ENCODE peak calls at places on chromosomes 12 and 14, in nine cellular contexts. Z, T, V, L, G, O, W, U and Q are unnamed samples.

GRCh38 chr14:58141893-58142292 is 10.1 kb downstream of the ARMH4 start:
- DNase-seq in O (no peak), V (no peak), G (no peak), U (no peak), L (no peak), Z (no peak), T (no peak), W (no peak), Q (no peak)

GRCh38 chr14:101502761-101503392 is 58.4 kb upstream of the DIO3 start:
- DNase-seq in T (no peak), V (no peak), O (no peak), L (no peak), W (peak), U (peak), G (peak), Z (no peak), Q (no peak)

GRCh38 chr12:76763746-76764675 is at the start of gene ZDHHC17:
- DNase-seq in O (peak), U (peak), T (peak), Z (peak), V (peak), L (peak), G (peak), W (peak), Q (peak)

GRCh38 chr12:78403681-78404080 is 460.9 kb upstream of the SYT1 start:
- DNase-seq in Z (no peak), T (no peak), U (no peak), G (no peak), W (no peak), L (peak), O (no peak), V (no peak), Q (no peak)

GRCh38 chr12:107651867-107652449 is 33.6 kb upstream of the PWP1 start:
- DNase-seq in U (no peak), T (no peak), O (no peak), G (no peak), W (no peak), Z (no peak), L (no peak), V (no peak), Q (no peak)

GRCh38 chr12:43370299-43370698 is 181.7 kb downstream of the ADAMTS20 start:
- DNase-seq in W (no peak), Z (peak), G (no peak), O (no peak), L (peak), U (no peak), V (no peak), T (peak), Q (no peak)

GRCh38 chr14:37550511-37550910 is 44.5 kb downstream of the FOXA1 start:
- DNase-seq in Z (no peak), G (no peak), U (no peak), W (no peak), T (no peak), L (peak), V (no peak), O (no peak), Q (no peak)

GRCh38 chr14:76953196-76953945 is 75.1 kb downstream of the IRF2BPL start:
- DNase-seq in Z (peak), W (peak), L (peak), V (no peak), O (no peak), G (peak), T (peak), U (peak), Q (peak)

GRCh38 chr12:129186952-129187351 is 333.7 kb downstream of the GLT1D1 start:
- DNase-seq in O (no peak), G (no peak), V (peak), Z (no peak), W (no peak), L (peak), U (no peak), T (no peak), Q (no peak)

GRCh38 chr12:105107176-105107496 is 395 bp upstream of the WASHC4 start:
- DNase-seq in O (no peak), U (no peak), T (no peak), W (no peak), Z (no peak), G (no peak), L (no peak), V (no peak), Q (no peak)

GRCh38 chr14:90574640-90575131 is 177.9 kb downstream of the CALM1 start:
- DNase-seq in V (no peak), W (no peak), Z (no peak), U (no peak), T (no peak), L (no peak), O (peak), G (peak), Q (no peak)

GRCh38 chr12:123474493-123475255 is 16.7 kb downstream of the SNRNP35 start:
- DNase-seq in W (no peak), L (no peak), T (no peak), Z (no peak), U (no peak), O (no peak), V (peak), G (no peak), Q (no peak)

GRCh38 chr14:90781344-90781761 is 34.9 kb downstream of the TTC7B start:
- DNase-seq in G (no peak), W (no peak), O (no peak), V (no peak), Z (no peak), L (peak), U (peak), T (no peak), Q (no peak)

DNA sequence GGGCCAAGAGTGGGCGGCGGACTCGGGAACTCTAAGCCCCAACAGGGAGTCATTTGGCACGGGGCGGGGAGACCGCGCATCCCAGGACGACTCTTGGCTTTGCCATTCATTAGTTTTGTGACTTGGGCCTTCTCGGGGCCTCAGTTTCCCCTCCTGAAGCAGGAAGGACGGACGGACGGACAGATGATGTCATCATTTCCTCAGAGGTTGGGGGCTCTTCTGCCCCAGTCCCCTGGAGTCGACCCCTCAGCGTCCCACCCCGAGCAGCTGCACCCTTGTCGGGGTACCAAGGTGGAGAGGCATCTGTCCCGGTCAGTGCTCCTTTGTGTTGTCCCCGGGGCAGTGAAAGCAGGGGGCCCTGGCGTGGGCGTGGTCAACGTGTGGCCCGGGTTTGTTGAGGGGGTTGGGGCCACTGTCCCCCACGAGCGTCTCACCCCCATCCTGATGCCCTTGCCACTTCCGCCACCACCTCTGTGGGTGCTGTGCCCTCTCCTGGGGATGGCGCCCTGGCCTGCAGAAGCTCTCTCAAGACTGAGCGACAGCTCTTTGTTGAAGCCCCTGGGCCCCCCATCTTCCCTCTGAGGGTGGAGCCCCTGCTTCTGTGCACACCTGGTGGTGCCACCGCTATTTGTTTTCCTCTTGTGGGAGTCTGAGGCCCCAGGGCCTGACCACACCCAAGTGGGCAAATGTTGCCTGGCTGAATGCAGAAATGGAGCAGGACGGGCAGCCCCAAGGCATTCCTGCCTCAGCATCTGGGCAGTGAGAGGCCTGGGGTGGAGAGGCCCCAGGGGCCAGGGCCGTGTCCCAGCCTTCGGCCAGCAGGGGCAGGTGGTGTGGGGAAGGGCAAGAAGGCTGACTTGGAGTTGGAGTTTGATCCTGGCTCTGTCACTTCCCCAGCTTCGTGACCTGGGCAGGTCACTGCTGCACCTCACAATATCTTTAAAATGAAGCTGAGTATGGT is 896 bp downstream of the HHIPL1 start:
- DNase-seq in G (no peak), W (no peak), U (no peak), Z (no peak), V (no peak), T (no peak), O (no peak), L (no peak), Q (no peak)
- H3K27ac ChIP-seq in G (no peak), W (no peak), U (no peak), Z (no peak), V (no peak), T (no peak), O (no peak), L (no peak), Q (no peak)

DNA sequence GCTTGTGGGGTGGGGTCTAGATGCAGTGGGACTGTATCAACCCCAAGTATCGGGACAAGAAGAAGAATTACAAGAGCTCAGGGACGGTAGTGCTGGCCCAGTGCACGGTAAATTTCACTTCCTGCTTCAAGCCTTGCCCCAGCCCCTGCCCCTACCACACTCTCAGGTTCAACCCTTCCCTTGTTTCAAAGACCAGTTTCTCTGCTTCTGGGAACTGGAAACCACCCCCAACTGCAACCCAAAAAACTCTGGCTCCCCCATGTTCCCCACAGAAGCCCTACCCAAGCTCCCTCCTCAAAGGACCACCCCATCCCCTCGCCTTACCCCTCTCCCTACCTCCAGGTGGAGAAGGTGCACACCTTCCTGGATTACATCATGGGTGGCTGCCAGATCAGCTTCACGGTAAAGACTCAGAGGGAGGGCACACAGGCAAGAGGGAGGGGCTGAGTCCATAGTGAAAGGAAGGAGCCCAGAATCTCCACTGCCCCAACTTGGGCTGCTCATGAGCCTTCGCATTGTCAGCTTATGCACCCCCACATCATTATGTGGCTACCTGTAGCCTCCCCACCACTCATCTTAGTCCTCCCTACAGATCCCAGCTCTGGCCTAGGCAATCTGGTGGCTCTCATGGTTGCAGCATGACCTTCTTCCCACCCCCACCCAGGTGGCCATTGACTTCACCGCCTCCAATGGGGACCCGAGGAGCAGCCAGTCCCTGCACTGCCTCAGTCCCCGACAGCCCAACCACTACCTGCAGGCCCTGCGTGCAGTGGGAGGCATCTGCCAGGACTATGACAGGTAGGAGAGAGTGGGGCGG is 4.3 kb downstream of the CPNE6 start:
- DNase-seq in Z (no peak), G (no peak), L (no peak), T (no peak), W (no peak), O (no peak), U (no peak), V (peak), Q (no peak)
- H3K27ac ChIP-seq in Z (no peak), G (no peak), L (no peak), T (no peak), W (no peak), O (no peak), U (no peak), V (no peak), Q (no peak)

DNA sequence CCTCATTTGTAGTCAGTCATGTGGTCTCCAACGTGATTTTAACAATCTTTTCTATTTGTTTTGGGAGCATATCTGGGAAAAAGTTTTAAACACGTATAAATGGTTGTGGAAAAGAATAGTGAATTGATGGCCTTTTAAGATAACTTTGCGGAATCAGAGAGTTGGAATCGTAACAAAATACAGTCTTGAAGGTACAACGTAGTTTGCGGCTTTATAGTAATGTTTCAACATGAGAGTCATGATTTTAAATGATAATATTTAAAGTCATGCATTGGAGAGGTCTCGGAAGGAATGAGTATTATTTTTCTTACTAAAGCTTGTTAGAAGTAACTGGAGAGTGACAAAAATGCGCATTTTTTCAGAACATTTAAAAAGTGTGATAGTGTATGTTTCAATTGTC is 1.6 kb downstream of the AEBP2 start:
- DNase-seq in G (no peak), L (no peak), W (no peak), O (no peak), T (no peak), V (no peak), U (no peak), Z (no peak), Q (no peak)
- H3K27ac ChIP-seq in G (no peak), L (no peak), W (peak), O (peak), T (no peak), V (peak), U (peak), Z (peak), Q (no peak)

GRCh38 chr14:68147331-68147730 is 327.8 kb downstream of the RAD51B start:
- DNase-seq in O (no peak), L (peak), Z (no peak), U (no peak), W (no peak), G (no peak), T (no peak), V (no peak), Q (no peak)
- H3K27ac ChIP-seq in O (no peak), L (peak), Z (no peak), U (no peak), W (no peak), G (no peak), T (no peak), V (no peak), Q (no peak)

GRCh38 chr12:52523825-52524224 is 3.6 kb upstream of the KRT5 start:
- DNase-seq in U (no peak), W (peak), Z (no peak), T (peak), G (no peak), V (no peak), L (no peak), O (no peak), Q (no peak)
- H3K27ac ChIP-seq in U (no peak), W (no peak), Z (no peak), T (peak), G (no peak), V (no peak), L (no peak), O (no peak), Q (no peak)